ENCODE peak calls at places on chromosome 19, in seven cellular contexts. X is posterior cingulate gyrus, S is RPMI7951, M is gastrocnemius medialis, R is nucleus accumbens, N is WTC11, F is heart left ventricle. I is an unnamed sample.

GRCh38 chr19:38035515-38036495 is 128.8 kb downstream of the SIPA1L3 start:
- DNase-seq in F (peak), S (peak), X (peak), M (peak), R (peak), N (no peak), I (no peak)

GRCh38 chr19:10364644-10365043 is 15.7 kb downstream of the TYK2 start:
- DNase-seq in R (peak), S (no peak), M (no peak), F (no peak), X (peak), N (no peak), I (no peak)

GRCh38 chr19:4693471-4694121 is 23.5 kb upstream of the MYDGF start:
- DNase-seq in R (no peak), M (no peak), X (no peak), S (no peak), N (no peak), F (no peak), I (no peak)

GRCh38 chr19:13132471-13133166 is 14.6 kb downstream of the NACC1 start:
- DNase-seq in R (no peak), F (no peak), N (no peak), X (no peak), M (no peak), S (peak), I (peak)

GRCh38 chr19:37977992-37978391 is 71.0 kb downstream of the SIPA1L3 start:
- DNase-seq in N (no peak), S (peak), F (no peak), M (no peak), R (no peak), X (no peak), I (no peak)

GRCh38 chr19:53422551-53422950 is 9.2 kb upstream of the ZNF761 start:
- DNase-seq in M (no peak), S (no peak), R (no peak), X (no peak), N (no peak), F (no peak), I (no peak)

GRCh38 chr19:8302357-8302691 is 5.8 kb downstream of the CD320 start:
- DNase-seq in F (peak), S (no peak), X (peak), N (peak), M (peak), R (no peak), I (no peak)

GRCh38 chr19:47518139-47518538 is 3.3 kb upstream of the NAPA start:
- DNase-seq in F (no peak), M (no peak), X (no peak), S (no peak), N (no peak), R (no peak), I (no peak)

GRCh38 chr19:16374436-16374835 is 49.8 kb downstream of the KLF2 start:
- DNase-seq in N (no peak), S (no peak), X (peak), M (no peak), F (no peak), R (no peak), I (no peak)

GRCh38 chr19:624433-625109 is 8.8 kb downstream of the POLRMT start:
- DNase-seq in S (no peak), N (no peak), F (no peak), M (no peak), X (no peak), R (no peak), I (no peak)

GRCh38 chr19:41886761-41887710 is 4.1 kb downstream of the ARHGEF1 start:
- DNase-seq in N (no peak), F (no peak), X (no peak), S (no peak), R (no peak), M (no peak), I (no peak)

GRCh38 chr19:16064209-16064889 is 11.9 kb upstream of the TPM4 start:
- DNase-seq in X (peak), F (no peak), M (no peak), S (peak), N (no peak), R (no peak), I (no peak)

GRCh38 chr19:30784850-30785459 is 412.8 kb downstream of the ZNF536 start:
- DNase-seq in N (peak), X (peak), F (peak), M (peak), R (no peak), S (peak), I (peak)

GRCh38 chr19:10508707-10509106 is 5.6 kb upstream of the KEAP1 start:
- DNase-seq in R (no peak), M (no peak), N (no peak), F (no peak), X (no peak), S (no peak), I (no peak)

GRCh38 chr19:44003461-44004134 is 841 bp downstream of the ZNF230 start:
- DNase-seq in S (peak), R (no peak), N (no peak), X (no peak), F (no peak), M (no peak), I (no peak)

GRCh38 chr19:17202249-17202648 is 12.9 kb upstream of the USE1 start:
- DNase-seq in S (no peak), R (no peak), F (no peak), N (no peak), X (no peak), M (no peak), I (no peak)

GRCh38 chr19:46390866-46391265 is 22.5 kb downstream of the CCDC8 start:
- DNase-seq in N (no peak), M (no peak), S (no peak), X (peak), F (peak), R (no peak), I (no peak)

GRCh38 chr19:15297416-15298224 is 34.7 kb downstream of the BRD4 start:
- DNase-seq in X (no peak), M (no peak), S (peak), F (no peak), N (peak), R (no peak), I (no peak)

GRCh38 chr19:35935911-35936737 is at the start of gene LRFN3:
- DNase-seq in M (peak), X (peak), R (peak), F (peak), N (peak), S (peak), I (peak)

GRCh38 chr19:30791116-30791515 is 418.9 kb downstream of the ZNF536 start:
- DNase-seq in X (peak), M (no peak), R (no peak), F (no peak), S (no peak), N (no peak), I (no peak)

GRCh38 chr19:44666852-44667251 is 4.4 kb upstream of the CEACAM19 start:
- DNase-seq in N (no peak), M (no peak), F (no peak), R (no peak), X (no peak), S (no peak), I (no peak)

GRCh38 chr19:15397782-15398181 is 18.2 kb upstream of the AKAP8 start:
- DNase-seq in X (no peak), S (no peak), F (no peak), R (no peak), M (no peak), N (no peak), I (no peak)

GRCh38 chr19:5480427-5480836 is 25.2 kb downstream of the ZNRF4 start:
- DNase-seq in F (no peak), N (peak), R (no peak), S (peak), M (no peak), X (no peak), I (peak)

GRCh38 chr19:16899566-16900075 is 10.8 kb downstream of the F2RL3 start:
- DNase-seq in F (no peak), N (peak), X (no peak), M (no peak), R (no peak), S (peak), I (peak)

GRCh38 chr19:45567609-45568008 is 17.0 kb downstream of the OPA3 start:
- DNase-seq in R (no peak), X (no peak), S (no peak), N (no peak), F (no peak), M (no peak), I (no peak)

GRCh38 chr19:54457773-54458647 is 5.6 kb downstream of the LENG9 start:
- DNase-seq in F (no peak), N (no peak), S (no peak), M (no peak), R (no peak), X (peak), I (no peak)

GRCh38 chr19:35013047-35013819 is 13.1 kb downstream of the GRAMD1A start:
- DNase-seq in S (peak), N (peak), M (peak), X (peak), F (peak), R (peak), I (peak)

GRCh38 chr19:6997679-6998445 is 23.4 kb downstream of the MBD3L2B start:
- DNase-seq in R (no peak), N (no peak), X (no peak), M (no peak), F (no peak), S (peak), I (no peak)

GRCh38 chr19:47156861-47157454 is 26.3 kb downstream of the SAE1 start:
- DNase-seq in N (no peak), R (no peak), S (peak), M (no peak), X (no peak), F (no peak), I (no peak)

GRCh38 chr19:7254590-7254989 is 39.6 kb downstream of the INSR start:
- DNase-seq in S (no peak), F (no peak), X (no peak), M (no peak), R (no peak), N (no peak), I (no peak)

GRCh38 chr19:16025108-16026101 is 50.9 kb upstream of the TPM4 start:
- DNase-seq in R (no peak), X (no peak), F (no peak), M (no peak), N (peak), S (peak), I (peak)

GRCh38 chr19:53801257-53801656 is 22.9 kb downstream of the NLRP12 start:
- DNase-seq in S (no peak), F (no peak), M (no peak), R (no peak), N (no peak), X (no peak), I (no peak)

GRCh38 chr19:46710687-46711086 is 6.2 kb downstream of the PRKD2 start:
- DNase-seq in R (no peak), X (no peak), F (no peak), S (no peak), M (no peak), N (peak), I (peak)

GRCh38 chr19:1406818-1407661 is at the start of gene DAZAP1:
- DNase-seq in F (peak), N (peak), S (peak), M (peak), X (peak), R (peak), I (peak)